ENCODE peak calls at places on chromosomes 5 and 9, in six cellular contexts. One of them, this sample, is unnamed.

GRCh38 chr5:31193591-31194457 is at the start of gene CDH6:
- DNase-seq in heart right ventricle: peak; percentile 4
- DNase-seq in thoracic aorta: no peak
- DNase-seq in right lobe of liver: no peak
- DNase-seq in CD8-positive, alpha-beta memory T cell: no peak
- DNase-seq in GM23248: peak; percentile 62
- DNase-seq in this sample: no peak

GRCh38 chr5:15834596-15835245 is 334.7 kb downstream of the FBXL7 start:
- DNase-seq in heart right ventricle: no peak
- DNase-seq in thoracic aorta: no peak
- DNase-seq in right lobe of liver: no peak
- DNase-seq in CD8-positive, alpha-beta memory T cell: no peak
- DNase-seq in GM23248: peak; percentile 89
- DNase-seq in this sample: no peak

GRCh38 chr9:84152204-84152603 is 171.6 kb downstream of the RMI1 start:
- DNase-seq in heart right ventricle: no peak
- DNase-seq in thoracic aorta: no peak
- DNase-seq in right lobe of liver: no peak
- DNase-seq in CD8-positive, alpha-beta memory T cell: no peak
- DNase-seq in GM23248: no peak
- DNase-seq in this sample: no peak

GRCh38 chr5:152086668-152087067 is 162.0 kb upstream of the GLRA1 start:
- DNase-seq in heart right ventricle: no peak
- DNase-seq in thoracic aorta: no peak
- DNase-seq in right lobe of liver: no peak
- DNase-seq in CD8-positive, alpha-beta memory T cell: no peak
- DNase-seq in GM23248: no peak
- DNase-seq in this sample: no peak

GRCh38 chr9:127805620-127806019 is 2.9 kb downstream of the FPGS start:
- DNase-seq in heart right ventricle: no peak
- DNase-seq in thoracic aorta: no peak
- DNase-seq in right lobe of liver: no peak
- DNase-seq in CD8-positive, alpha-beta memory T cell: no peak
- DNase-seq in GM23248: peak; percentile 54
- DNase-seq in this sample: no peak

GRCh38 chr5:76960004-76960625 is 7.3 kb downstream of the CRHBP start:
- DNase-seq in heart right ventricle: no peak
- DNase-seq in thoracic aorta: no peak
- DNase-seq in right lobe of liver: no peak
- DNase-seq in CD8-positive, alpha-beta memory T cell: no peak
- DNase-seq in GM23248: no peak
- DNase-seq in this sample: no peak

GRCh38 chr5:137831526-137831925 is 36.1 kb upstream of the MYOT start:
- DNase-seq in heart right ventricle: no peak
- DNase-seq in thoracic aorta: no peak
- DNase-seq in right lobe of liver: no peak
- DNase-seq in CD8-positive, alpha-beta memory T cell: no peak
- DNase-seq in GM23248: peak; percentile 33
- DNase-seq in this sample: no peak

GRCh38 chr9:137387034-137387890 is 35.7 kb downstream of the EXD3 start:
- DNase-seq in heart right ventricle: no peak
- DNase-seq in thoracic aorta: no peak
- DNase-seq in right lobe of liver: peak; percentile 51
- DNase-seq in CD8-positive, alpha-beta memory T cell: no peak
- DNase-seq in GM23248: no peak
- DNase-seq in this sample: no peak

GRCh38 chr5:139886213-139886612 is 90.6 kb downstream of the PSD2 start:
- DNase-seq in heart right ventricle: no peak
- DNase-seq in thoracic aorta: no peak
- DNase-seq in right lobe of liver: no peak
- DNase-seq in CD8-positive, alpha-beta memory T cell: no peak
- DNase-seq in GM23248: no peak
- DNase-seq in this sample: no peak

GRCh38 chr5:140883373-140883772 is 1.4 kb downstream of the PCDHA13 start:
- DNase-seq in heart right ventricle: no peak
- DNase-seq in thoracic aorta: no peak
- DNase-seq in right lobe of liver: no peak
- DNase-seq in CD8-positive, alpha-beta memory T cell: no peak
- DNase-seq in GM23248: no peak
- DNase-seq in this sample: no peak

GRCh38 chr5:158897444-158898160 is 202.1 kb downstream of the EBF1 start:
- DNase-seq in heart right ventricle: no peak
- DNase-seq in thoracic aorta: no peak
- DNase-seq in right lobe of liver: no peak
- DNase-seq in CD8-positive, alpha-beta memory T cell: no peak
- DNase-seq in GM23248: no peak
- DNase-seq in this sample: no peak

GRCh38 chr5:128228506-128228905 is 144.9 kb downstream of the SLC12A2 start:
- DNase-seq in heart right ventricle: no peak
- DNase-seq in thoracic aorta: no peak
- DNase-seq in right lobe of liver: no peak
- DNase-seq in CD8-positive, alpha-beta memory T cell: no peak
- DNase-seq in GM23248: peak; percentile 70
- DNase-seq in this sample: no peak

GRCh38 chr9:134099123-134099761 is 31.4 kb upstream of the BRD3 start:
- DNase-seq in heart right ventricle: no peak
- DNase-seq in thoracic aorta: no peak
- DNase-seq in right lobe of liver: no peak
- DNase-seq in CD8-positive, alpha-beta memory T cell: peak; percentile 59
- DNase-seq in GM23248: peak; percentile 40
- DNase-seq in this sample: peak; percentile 55

GRCh38 chr5:2223303-2223702 is 340.6 kb upstream of the IRX4 start:
- DNase-seq in heart right ventricle: no peak
- DNase-seq in thoracic aorta: no peak
- DNase-seq in right lobe of liver: no peak
- DNase-seq in CD8-positive, alpha-beta memory T cell: no peak
- DNase-seq in GM23248: peak; percentile 14
- DNase-seq in this sample: no peak

GRCh38 chr5:35117960-35118359 is 70.2 kb upstream of the AGXT2 start:
- DNase-seq in heart right ventricle: no peak
- DNase-seq in thoracic aorta: no peak
- DNase-seq in right lobe of liver: no peak
- DNase-seq in CD8-positive, alpha-beta memory T cell: no peak
- DNase-seq in GM23248: peak; percentile 89
- DNase-seq in this sample: no peak

GRCh38 chr5:169162407-169162806 is 138.5 kb downstream of the SLIT3 start:
- DNase-seq in heart right ventricle: no peak
- DNase-seq in thoracic aorta: no peak
- DNase-seq in right lobe of liver: no peak
- DNase-seq in CD8-positive, alpha-beta memory T cell: no peak
- DNase-seq in GM23248: peak; percentile 83
- DNase-seq in this sample: no peak

GRCh38 chr9:83274787-83275186 is 211.8 kb upstream of the RASEF start:
- DNase-seq in heart right ventricle: no peak
- DNase-seq in thoracic aorta: no peak
- DNase-seq in right lobe of liver: no peak
- DNase-seq in CD8-positive, alpha-beta memory T cell: no peak
- DNase-seq in GM23248: no peak
- DNase-seq in this sample: no peak

GRCh38 chr5:151288180-151288579 is 15.4 kb downstream of the SLC36A3 start:
- DNase-seq in heart right ventricle: no peak
- DNase-seq in thoracic aorta: no peak
- DNase-seq in right lobe of liver: no peak
- DNase-seq in CD8-positive, alpha-beta memory T cell: no peak
- DNase-seq in GM23248: no peak
- DNase-seq in this sample: no peak

GRCh38 chr9:88803551-88804288 is 187.5 kb upstream of the S1PR3 start:
- DNase-seq in heart right ventricle: no peak
- DNase-seq in thoracic aorta: no peak
- DNase-seq in right lobe of liver: no peak
- DNase-seq in CD8-positive, alpha-beta memory T cell: no peak
- DNase-seq in GM23248: no peak
- DNase-seq in this sample: no peak

GRCh38 chr9:73451003-73451402 is 299.3 kb downstream of the ANXA1 start:
- DNase-seq in heart right ventricle: no peak
- DNase-seq in thoracic aorta: no peak
- DNase-seq in right lobe of liver: no peak
- DNase-seq in CD8-positive, alpha-beta memory T cell: no peak
- DNase-seq in GM23248: no peak
- DNase-seq in this sample: no peak

GRCh38 chr5:30524428-30524827 is 669.1 kb upstream of the CDH6 start:
- DNase-seq in heart right ventricle: no peak
- DNase-seq in thoracic aorta: no peak
- DNase-seq in right lobe of liver: no peak
- DNase-seq in CD8-positive, alpha-beta memory T cell: no peak
- DNase-seq in GM23248: no peak
- DNase-seq in this sample: no peak

GRCh38 chr5:138653502-138653901 is 78.3 kb upstream of the HSPA9 start:
- DNase-seq in heart right ventricle: no peak
- DNase-seq in thoracic aorta: no peak
- DNase-seq in right lobe of liver: no peak
- DNase-seq in CD8-positive, alpha-beta memory T cell: no peak
- DNase-seq in GM23248: peak; percentile 44
- DNase-seq in this sample: no peak

GRCh38 chr5:174311531-174312269 is 266.2 kb downstream of the NSG2 start:
- DNase-seq in heart right ventricle: peak; percentile 61
- DNase-seq in thoracic aorta: no peak
- DNase-seq in right lobe of liver: peak; percentile 78
- DNase-seq in CD8-positive, alpha-beta memory T cell: no peak
- DNase-seq in GM23248: peak; percentile 79
- DNase-seq in this sample: peak; percentile 38

GRCh38 chr5:119067338-119067737 is 3.5 kb upstream of the DMXL1 start:
- DNase-seq in heart right ventricle: no peak
- DNase-seq in thoracic aorta: no peak
- DNase-seq in right lobe of liver: no peak
- DNase-seq in CD8-positive, alpha-beta memory T cell: no peak
- DNase-seq in GM23248: no peak
- DNase-seq in this sample: no peak

GRCh38 chr5:36090033-36090432 is 23.4 kb upstream of the UGT3A2 start:
- DNase-seq in heart right ventricle: no peak
- DNase-seq in thoracic aorta: no peak
- DNase-seq in right lobe of liver: no peak
- DNase-seq in CD8-positive, alpha-beta memory T cell: no peak
- DNase-seq in GM23248: peak; percentile 50
- DNase-seq in this sample: no peak

GRCh38 chr9:555493-555892 is 286.0 kb upstream of the DMRT1 start:
- DNase-seq in heart right ventricle: no peak
- DNase-seq in thoracic aorta: no peak
- DNase-seq in right lobe of liver: no peak
- DNase-seq in CD8-positive, alpha-beta memory T cell: no peak
- DNase-seq in GM23248: no peak
- DNase-seq in this sample: no peak

GRCh38 chr5:174724484-174725260 is at the start of gene MSX2:
- DNase-seq in heart right ventricle: peak; percentile 86
- DNase-seq in thoracic aorta: no peak
- DNase-seq in right lobe of liver: peak; percentile 69
- DNase-seq in CD8-positive, alpha-beta memory T cell: no peak
- DNase-seq in GM23248: peak; percentile 97
- DNase-seq in this sample: peak; percentile 12

GRCh38 chr5:68449380-68449779 is 233.8 kb downstream of the PIK3R1 start:
- DNase-seq in heart right ventricle: peak; percentile 38
- DNase-seq in thoracic aorta: peak; percentile 12
- DNase-seq in right lobe of liver: peak; percentile 79
- DNase-seq in CD8-positive, alpha-beta memory T cell: no peak
- DNase-seq in GM23248: peak; percentile 55
- DNase-seq in this sample: no peak

GRCh38 chr5:176538505-176538806 is 1.3 kb upstream of the RNF44 start:
- DNase-seq in heart right ventricle: no peak
- DNase-seq in thoracic aorta: no peak
- DNase-seq in right lobe of liver: no peak
- DNase-seq in CD8-positive, alpha-beta memory T cell: no peak
- DNase-seq in GM23248: no peak
- DNase-seq in this sample: no peak

GRCh38 chr5:154476343-154477213 is 1.4 kb downstream of the HAND1 start:
- DNase-seq in heart right ventricle: no peak
- DNase-seq in thoracic aorta: no peak
- DNase-seq in right lobe of liver: no peak
- DNase-seq in CD8-positive, alpha-beta memory T cell: no peak
- DNase-seq in GM23248: no peak
- DNase-seq in this sample: no peak

GRCh38 chr5:39092581-39093350 is 18.6 kb upstream of the RICTOR start:
- DNase-seq in heart right ventricle: no peak
- DNase-seq in thoracic aorta: no peak
- DNase-seq in right lobe of liver: no peak
- DNase-seq in CD8-positive, alpha-beta memory T cell: no peak
- DNase-seq in GM23248: no peak
- DNase-seq in this sample: no peak

GRCh38 chr5:39093351-39093749 is 19.2 kb upstream of the RICTOR start:
- DNase-seq in heart right ventricle: no peak
- DNase-seq in thoracic aorta: no peak
- DNase-seq in right lobe of liver: no peak
- DNase-seq in CD8-positive, alpha-beta memory T cell: no peak
- DNase-seq in GM23248: peak; percentile 72
- DNase-seq in this sample: no peak

DNA sequence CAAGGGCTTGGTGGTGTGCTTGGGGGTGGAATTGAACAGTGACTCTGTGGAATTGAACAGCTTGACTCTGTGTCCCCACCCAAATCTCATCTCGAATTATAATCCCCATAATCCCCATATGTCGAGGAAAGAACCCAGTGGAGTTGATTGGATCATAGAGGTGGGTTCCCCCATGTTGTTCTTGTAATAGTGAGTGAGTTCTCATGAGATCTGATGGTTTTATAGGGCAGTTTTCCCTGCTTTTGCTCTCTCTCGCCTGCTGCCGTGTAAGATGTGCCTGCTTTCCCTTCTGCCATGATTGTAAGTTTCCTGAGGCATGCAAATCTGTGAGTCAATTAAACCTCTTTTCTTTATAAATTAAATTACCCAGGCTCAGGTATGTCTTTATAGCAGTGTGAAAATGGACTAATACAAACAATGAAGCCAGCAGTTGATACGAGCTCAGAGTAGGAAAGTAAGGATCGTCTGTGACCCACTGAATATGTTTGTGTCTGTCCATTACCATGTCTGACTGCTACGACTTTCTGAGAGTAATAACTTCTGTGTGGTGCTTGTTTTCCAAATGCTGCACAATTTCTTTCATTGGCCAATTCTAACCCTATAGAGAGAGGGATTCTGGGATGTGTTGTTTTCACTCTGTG is 17.9 kb upstream of the RICTOR start:
- DNase-seq in heart right ventricle: no peak
- DNase-seq in thoracic aorta: no peak
- DNase-seq in right lobe of liver: no peak
- DNase-seq in CD8-positive, alpha-beta memory T cell: no peak
- DNase-seq in GM23248: no peak
- DNase-seq in this sample: no peak
- H3K27ac ChIP-seq in heart right ventricle: no peak overlapping the region
- H3K27ac ChIP-seq in thoracic aorta: no peak overlapping the region
- H3K27ac ChIP-seq in right lobe of liver: no peak overlapping the region
- H3K27ac ChIP-seq in CD8-positive, alpha-beta memory T cell: no peak overlapping the region
- H3K27ac ChIP-seq in GM23248: no peak overlapping the region
- H3K27ac ChIP-seq in this sample: no peak overlapping the region

GRCh38 chr9:38423273-38423938 is 848 bp downstream of the IGFBPL1 start:
- DNase-seq in heart right ventricle: no peak
- DNase-seq in thoracic aorta: no peak
- DNase-seq in right lobe of liver: no peak
- DNase-seq in CD8-positive, alpha-beta memory T cell: no peak
- DNase-seq in GM23248: no peak
- DNase-seq in this sample: no peak
- H3K4me3 ChIP-seq in heart right ventricle: no peak overlapping the region
- H3K4me3 ChIP-seq in thoracic aorta: peak overlapping the region; percentile 77
- H3K4me3 ChIP-seq in right lobe of liver: no peak overlapping the region
- H3K4me3 ChIP-seq in CD8-positive, alpha-beta memory T cell: no peak overlapping the region
- H3K4me3 ChIP-seq in GM23248: peak overlapping the region; percentile 64
- H3K4me3 ChIP-seq in this sample: no peak overlapping the region

GRCh38 chr5:74738406-74738805 is 28.5 kb downstream of the GFM2 start:
- DNase-seq in heart right ventricle: no peak
- DNase-seq in thoracic aorta: no peak
- DNase-seq in right lobe of liver: no peak
- DNase-seq in CD8-positive, alpha-beta memory T cell: no peak
- DNase-seq in GM23248: no peak
- DNase-seq in this sample: no peak
- H3K36me3 ChIP-seq in heart right ventricle: peaks cover 6% of the 10 kb centered on the region
- H3K36me3 ChIP-seq in thoracic aorta: peaks cover 12% of the 10 kb centered on the region
- H3K36me3 ChIP-seq in right lobe of liver: no peaks in the 10 kb centered on the region
- H3K36me3 ChIP-seq in CD8-positive, alpha-beta memory T cell: peaks cover 31% of the 10 kb centered on the region
- H3K36me3 ChIP-seq in GM23248: peaks cover 57% of the 10 kb centered on the region
- H3K36me3 ChIP-seq in this sample: peaks cover 35% of the 10 kb centered on the region

GRCh38 chr5:167064199-167064811 is 1227.1 kb upstream of the WWC1 start:
- DNase-seq in heart right ventricle: no peak
- DNase-seq in thoracic aorta: no peak
- DNase-seq in right lobe of liver: no peak
- DNase-seq in CD8-positive, alpha-beta memory T cell: no peak
- DNase-seq in GM23248: no peak
- DNase-seq in this sample: no peak
- H3K27ac ChIP-seq in heart right ventricle: no peak overlapping the region
- H3K27ac ChIP-seq in thoracic aorta: no peak overlapping the region
- H3K27ac ChIP-seq in right lobe of liver: no peak overlapping the region
- H3K27ac ChIP-seq in CD8-positive, alpha-beta memory T cell: no peak overlapping the region
- H3K27ac ChIP-seq in GM23248: no peak overlapping the region
- H3K27ac ChIP-seq in this sample: no peak overlapping the region

This sample was measured in CD4-positive, alpha-beta memory T cell.